ENCODE peak calls at places on chromosomes 7 and 10, in six cellular contexts. W is fibroblast of the aortic adventitia, H is cardiac fibroblast, R is transverse colon, Q is BJ, M is AG09309. Z is an unnamed sample.

GRCh38 chr10:130027716-130028464 is 63.8 kb upstream of the EBF3 start:
- DNase-seq in R (no peak), H (no peak), M (no peak), Q (no peak), W (peak), Z (no peak)

GRCh38 chr10:103757531-103758293 is 97.7 kb downstream of the SH3PXD2A start:
- DNase-seq in H (peak), Q (peak), R (peak), W (peak), M (peak), Z (no peak)

GRCh38 chr7:131057015-131057518 is 270.6 kb upstream of the MKLN1 start:
- DNase-seq in Q (peak), M (peak), R (no peak), W (peak), H (peak), Z (no peak)

GRCh38 chr10:61836888-61837747 is 64.4 kb upstream of the ARID5B start:
- DNase-seq in H (peak), R (no peak), M (no peak), W (peak), Q (peak), Z (no peak)

GRCh38 chr7:143394068-143394467 is 12.9 kb downstream of the ZYX start:
- DNase-seq in W (no peak), H (peak), M (no peak), R (no peak), Q (no peak), Z (no peak)

GRCh38 chr7:45968856-45969536 is 47.9 kb upstream of the IGFBP3 start:
- DNase-seq in M (no peak), H (no peak), R (no peak), W (no peak), Q (no peak), Z (no peak)

GRCh38 chr7:27952393-27953290 is 212.7 kb downstream of the TAX1BP1 start:
- DNase-seq in Q (no peak), W (peak), H (peak), M (peak), R (no peak), Z (no peak)

GRCh38 chr7:93944673-93945072 is 23.1 kb downstream of the GNG11 start:
- DNase-seq in W (peak), Q (no peak), H (peak), R (no peak), M (no peak), Z (no peak)

GRCh38 chr10:129244757-129245156 is 222.3 kb upstream of the MGMT start:
- DNase-seq in R (no peak), M (no peak), H (no peak), Q (no peak), W (no peak), Z (no peak)

GRCh38 chr10:24488631-24489030 is 235.1 kb downstream of the ARHGAP21 start:
- DNase-seq in M (no peak), W (no peak), R (peak), Q (no peak), H (no peak), Z (no peak)

GRCh38 chr10:13231190-13231589 is 3.0 kb downstream of the UCMA start:
- DNase-seq in R (no peak), H (no peak), W (no peak), Q (no peak), M (no peak), Z (no peak)

GRCh38 chr10:125911990-125912389 is 15.6 kb downstream of the FANK1 start:
- DNase-seq in W (no peak), M (no peak), Q (no peak), H (no peak), R (peak), Z (no peak)

GRCh38 chr7:142961595-142961972 is 579 bp downstream of the KEL start:
- DNase-seq in M (no peak), W (no peak), Q (no peak), R (no peak), H (no peak), Z (no peak)

GRCh38 chr7:41621953-41622831 is 80.7 kb downstream of the INHBA start:
- DNase-seq in M (no peak), H (no peak), Q (no peak), R (no peak), W (peak), Z (no peak)

GRCh38 chr10:86899670-86900276 is 57.6 kb downstream of the MMRN2 start:
- DNase-seq in M (no peak), W (peak), Q (no peak), R (peak), H (peak), Z (peak)
- TF ChIP-seq CTCF in M (peak), W (peak), Q (peak), R (peak), H (peak), Z (no peak)

DNA sequence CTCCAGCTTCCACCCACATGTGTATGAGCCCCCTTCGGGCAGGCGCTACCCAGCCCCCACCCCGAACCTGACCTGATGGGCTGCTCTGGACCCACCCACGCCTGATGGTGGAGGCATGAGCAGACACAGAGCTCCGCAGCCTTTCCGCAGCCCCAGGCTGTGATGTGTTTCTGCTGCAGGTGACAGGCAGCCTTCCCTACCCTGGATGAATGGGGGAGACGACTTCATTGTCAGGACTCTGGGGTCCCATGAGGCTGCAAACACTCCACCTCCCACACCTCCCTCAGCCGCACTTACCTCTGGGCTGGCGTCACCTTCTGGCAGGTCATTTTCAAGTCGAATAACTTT is 61.2 kb downstream of the OAT start:
- DNase-seq in H (no peak), M (no peak), W (no peak), R (no peak), Q (no peak), Z (peak)
- TF ChIP-seq CTCF in H (no peak), M (no peak), W (no peak), R (no peak), Q (no peak), Z (no peak)

DNA sequence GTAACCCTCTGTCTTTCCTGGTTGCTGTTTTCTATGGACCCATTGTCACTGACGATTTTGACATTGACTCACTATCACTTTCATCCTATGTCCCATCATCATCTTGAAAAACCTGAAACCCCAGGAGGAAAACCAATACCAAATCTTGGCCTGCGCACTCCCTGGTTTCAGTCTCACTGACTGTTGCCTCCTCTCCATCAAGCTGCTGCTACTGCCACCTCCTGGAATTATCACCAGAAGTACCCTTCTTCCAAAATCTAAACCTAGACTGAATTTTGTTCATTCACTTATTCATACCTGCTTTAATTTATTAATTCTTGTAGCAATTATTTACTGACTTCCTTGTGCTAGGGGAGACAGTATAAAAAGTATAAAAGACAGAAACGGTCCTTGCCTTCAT is 44.5 kb upstream of the ACBD5 start:
- DNase-seq in Q (no peak), M (no peak), W (peak), R (no peak), H (peak), Z (no peak)
- TF ChIP-seq CTCF in Q (peak), M (no peak), W (peak), R (no peak), H (no peak), Z (no peak)

DNA sequence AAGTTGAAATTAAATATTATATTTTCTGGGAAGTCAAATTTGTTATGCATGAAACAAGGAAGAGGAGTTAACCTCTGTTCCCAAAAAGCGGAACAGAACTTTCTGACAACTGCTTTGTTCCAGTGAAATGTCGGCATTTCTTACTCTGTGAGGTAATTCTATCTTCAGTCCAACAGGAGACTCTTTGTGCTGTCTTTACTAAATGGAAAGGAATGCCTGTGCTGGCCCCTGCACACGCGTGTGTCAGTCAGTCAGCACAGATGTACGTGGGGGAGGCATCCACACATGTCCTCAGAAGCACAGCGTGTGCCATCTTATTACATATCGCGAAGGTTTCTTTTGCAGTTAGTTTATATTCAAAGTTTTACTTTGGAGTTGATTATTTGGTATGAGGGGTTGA is 37.5 kb downstream of the NET1 start:
- DNase-seq in H (peak), Q (no peak), R (no peak), W (peak), M (no peak), Z (no peak)
- TF ChIP-seq CTCF in H (no peak), Q (peak), R (no peak), W (peak), M (peak), Z (no peak)

DNA sequence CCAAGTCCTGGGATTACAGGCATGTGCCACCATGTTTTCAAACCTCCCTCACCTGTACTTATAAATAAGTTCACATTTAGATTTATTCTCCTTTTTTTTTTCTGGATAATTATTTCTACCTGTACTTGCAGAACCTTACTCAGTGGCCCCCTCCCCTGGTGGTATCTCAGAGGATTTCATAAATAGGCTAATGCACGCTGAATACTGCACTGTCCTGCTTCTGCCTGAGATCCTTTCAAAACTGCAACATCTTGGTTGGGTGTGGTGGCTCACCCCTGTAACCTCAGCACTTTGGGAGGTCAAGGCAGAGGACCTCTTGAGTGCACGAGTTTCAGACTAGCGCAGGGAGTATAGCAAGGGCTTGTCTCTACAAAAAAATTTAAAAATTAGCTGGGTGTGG is 4.6 kb upstream of the BLVRA start:
- DNase-seq in H (no peak), Q (no peak), W (no peak), R (no peak), M (no peak), Z (no peak)
- TF ChIP-seq CTCF in H (no peak), Q (no peak), W (no peak), R (no peak), M (peak), Z (no peak)

GRCh38 chr10:35379226-35380137 is 43.2 kb downstream of the CCNY start:
- DNase-seq in H (peak), Q (no peak), M (no peak), W (peak), R (no peak), Z (no peak)
- TF ChIP-seq CTCF in H (no peak), Q (no peak), M (no peak), W (peak), R (no peak), Z (no peak)

GRCh38 chr10:50395279-50395678 is 144.0 kb upstream of the ASAH2 start:
- DNase-seq in W (peak), M (peak), H (peak), Q (no peak), R (no peak), Z (no peak)

GRCh38 chr10:50392966-50393718 is 141.8 kb upstream of the ASAH2 start:
- DNase-seq in M (no peak), R (no peak), W (peak), H (peak), Q (no peak), Z (no peak)

GRCh38 chr10:50393784-50394183 is 142.5 kb upstream of the ASAH2 start:
- DNase-seq in H (peak), R (no peak), Q (no peak), M (no peak), W (peak), Z (no peak)

GRCh38 chr10:50396491-50397311 is 145.4 kb upstream of the ASAH2 start:
- DNase-seq in M (no peak), W (peak), H (peak), Q (no peak), R (no peak), Z (no peak)

DNA sequence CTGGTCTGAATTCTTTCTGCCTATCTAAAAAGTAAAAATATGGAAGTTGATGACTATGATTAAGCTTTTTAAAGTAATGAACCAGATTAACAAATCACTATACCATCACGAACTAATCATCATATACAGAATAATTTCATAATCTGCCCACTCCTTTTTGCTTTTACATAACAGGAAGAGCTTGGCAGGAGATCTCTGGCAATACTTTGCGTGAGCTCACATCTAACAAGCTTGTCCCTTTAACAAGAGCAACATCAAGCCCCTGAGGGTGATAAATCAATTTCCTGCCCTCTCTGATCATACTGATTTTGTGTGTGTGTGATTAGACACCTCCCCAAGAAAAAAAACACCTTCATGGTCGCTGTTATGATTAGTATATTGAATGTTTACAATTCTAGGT is 143.5 kb upstream of the ASAH2 start:
- DNase-seq in W (peak), Q (no peak), H (peak), R (no peak), M (no peak), Z (no peak)
- TF ChIP-seq CTCF in W (no peak), Q (no peak), H (no peak), R (no peak), M (no peak), Z (no peak)

DNA sequence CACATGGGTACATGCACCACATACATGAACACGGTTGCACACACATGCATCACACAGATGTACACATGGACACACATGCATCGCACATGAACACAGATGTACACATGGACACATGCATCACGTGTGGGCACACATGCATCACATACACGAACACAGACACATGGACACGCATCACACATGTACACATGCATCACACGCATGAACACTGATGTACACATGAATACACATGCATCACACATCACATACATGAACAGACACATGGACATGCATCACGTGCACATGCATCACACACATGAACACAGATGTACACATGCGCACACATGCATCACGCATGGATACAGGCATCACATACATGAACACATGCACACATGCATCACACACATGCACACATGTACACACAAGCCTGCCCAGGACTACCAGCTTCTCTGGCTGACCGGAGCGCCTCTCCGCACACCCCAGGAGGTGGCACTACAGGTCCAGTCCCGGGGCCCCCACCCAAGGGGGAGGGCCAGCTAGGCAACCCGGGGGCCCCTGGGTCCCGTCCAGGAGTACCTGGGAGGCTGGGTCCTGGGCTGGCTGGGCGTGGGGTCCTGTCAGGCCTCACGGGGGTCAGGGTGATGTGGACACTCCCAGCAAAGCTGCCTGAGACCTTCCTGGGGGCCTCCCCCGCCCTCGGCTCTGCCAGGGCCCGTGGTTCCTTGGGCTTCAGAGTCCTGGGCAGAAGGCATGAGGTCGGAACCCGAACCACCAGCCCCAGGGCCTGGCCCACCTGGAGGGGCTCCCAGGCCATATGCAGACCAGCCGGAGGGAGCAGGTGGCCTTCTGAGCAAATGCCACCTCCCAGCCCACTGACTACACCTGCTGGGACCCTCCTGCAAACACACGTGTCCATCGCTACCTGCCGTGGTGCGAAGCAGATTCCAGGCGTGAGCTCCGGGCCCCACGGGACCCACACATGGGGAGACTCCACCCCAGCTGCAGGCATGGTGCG is 19.6 kb downstream of the MICALL2 start:
- DNase-seq in M (no peak), Q (no peak), R (no peak), H (no peak), W (no peak), Z (no peak)
- TF ChIP-seq CTCF in M (no peak), Q (no peak), R (no peak), H (no peak), W (no peak), Z (no peak)

GRCh38 chr7:71752171-71752935 is 620.4 kb downstream of the GALNT17 start:
- DNase-seq in M (no peak), H (peak), W (no peak), R (peak), Q (no peak), Z (no peak)
- TF ChIP-seq CTCF in M (peak), H (peak), W (no peak), R (peak), Q (peak), Z (no peak)

Z was measured in omental fat pad.